ENCODE peak calls at places on chromosomes 3 and 15, in nine cellular contexts. Y, P, C, V, B, O, R, J and Q are unnamed samples.

GRCh38 chr3:45927881-45928280 is 15.4 kb upstream of the CXCR6 start:
- DNase-seq in O (no peak), C (no peak), J (no peak), B (no peak), R (no peak), P (no peak), V (no peak), Y (no peak), Q (no peak)

GRCh38 chr3:122533931-122534334 is 19.2 kb upstream of the KPNA1 start:
- DNase-seq in J (peak; percentile 17), V (no peak), C (no peak), Y (no peak), O (no peak), P (peak; percentile 58), B (no peak), R (no peak), Q (peak; percentile 68)

GRCh38 chr15:98530570-98530969 is 117.8 kb upstream of the IGF1R start:
- DNase-seq in R (no peak), Y (no peak), V (no peak), C (no peak), B (no peak), P (no peak), O (no peak), J (no peak), Q (no peak)

GRCh38 chr3:14352002-14352627 is 50.3 kb upstream of the SLC6A6 start:
- DNase-seq in Y (no peak), O (no peak), J (peak; percentile 99), P (peak; percentile 80), B (no peak), C (no peak), V (no peak), R (no peak), Q (peak; percentile 34)

GRCh38 chr15:92882697-92883642 is 17.2 kb upstream of the CHD2 start:
- DNase-seq in P (no peak), J (no peak), R (no peak), C (no peak), V (no peak), O (peak; percentile 88), Y (peak; percentile 39), B (peak; percentile 49), Q (no peak)

GRCh38 chr3:38138347-38139190 is at the start of gene MYD88:
- DNase-seq in R (peak; percentile 74), P (peak; percentile 63), V (peak; percentile 92), J (peak; percentile 83), O (peak; percentile 97), C (peak; percentile 74), Y (peak; percentile 67), B (peak; percentile 79), Q (no peak)

GRCh38 chr3:24042174-24042878 is 97.2 kb downstream of the NR1D2 start:
- DNase-seq in J (no peak), P (no peak), R (no peak), C (no peak), B (no peak), Y (no peak), O (no peak), V (no peak), Q (no peak)

GRCh38 chr3:31048143-31048542 is 153.7 kb upstream of the GADL1 start:
- DNase-seq in J (no peak), P (no peak), Y (no peak), C (no peak), O (no peak), B (no peak), R (no peak), V (no peak), Q (no peak)

GRCh38 chr15:86645861-86646393 is 566.3 kb downstream of the AGBL1 start:
- DNase-seq in J (no peak), O (no peak), Y (no peak), P (no peak), B (no peak), R (no peak), V (no peak), C (no peak), Q (no peak)

GRCh38 chr3:153144779-153145178 is 17.2 kb upstream of the RAP2B start:
- DNase-seq in O (no peak), R (peak; percentile 64), Y (no peak), B (no peak), C (no peak), V (no peak), P (no peak), J (no peak), Q (no peak)

GRCh38 chr3:19539488-19540395 is 391.4 kb downstream of the KCNH8 start:
- DNase-seq in B (no peak), J (no peak), O (no peak), R (no peak), V (no peak), P (no peak), Y (no peak), C (no peak), Q (no peak)

GRCh38 chr3:37453393-37454391 is 279.3 kb upstream of the LRRFIP2 start:
- DNase-seq in B (peak; percentile 39), Y (peak; percentile 66), O (peak; percentile 91), P (no peak), C (peak; percentile 58), V (peak; percentile 40), R (no peak), J (no peak), Q (no peak)

GRCh38 chr15:77019476-77020331 is 24.8 kb downstream of the PSTPIP1 start:
- DNase-seq in B (no peak), P (no peak), O (no peak), Y (peak; percentile 6), J (no peak), C (no peak), V (no peak), R (no peak), Q (no peak)

GRCh38 chr15:58457466-58457965 is 25.7 kb downstream of the LIPC start:
- DNase-seq in O (no peak), R (no peak), C (no peak), V (no peak), B (no peak), Y (no peak), P (no peak), J (no peak), Q (peak; percentile 20)

GRCh38 chr3:4976109-4976508 is 3.1 kb upstream of the BHLHE40 start:
- DNase-seq in B (peak; percentile 46), J (peak; percentile 81), R (peak; percentile 69), O (no peak), P (peak; percentile 94), C (no peak), V (peak; percentile 60), Y (peak; percentile 88), Q (no peak)

DNA sequence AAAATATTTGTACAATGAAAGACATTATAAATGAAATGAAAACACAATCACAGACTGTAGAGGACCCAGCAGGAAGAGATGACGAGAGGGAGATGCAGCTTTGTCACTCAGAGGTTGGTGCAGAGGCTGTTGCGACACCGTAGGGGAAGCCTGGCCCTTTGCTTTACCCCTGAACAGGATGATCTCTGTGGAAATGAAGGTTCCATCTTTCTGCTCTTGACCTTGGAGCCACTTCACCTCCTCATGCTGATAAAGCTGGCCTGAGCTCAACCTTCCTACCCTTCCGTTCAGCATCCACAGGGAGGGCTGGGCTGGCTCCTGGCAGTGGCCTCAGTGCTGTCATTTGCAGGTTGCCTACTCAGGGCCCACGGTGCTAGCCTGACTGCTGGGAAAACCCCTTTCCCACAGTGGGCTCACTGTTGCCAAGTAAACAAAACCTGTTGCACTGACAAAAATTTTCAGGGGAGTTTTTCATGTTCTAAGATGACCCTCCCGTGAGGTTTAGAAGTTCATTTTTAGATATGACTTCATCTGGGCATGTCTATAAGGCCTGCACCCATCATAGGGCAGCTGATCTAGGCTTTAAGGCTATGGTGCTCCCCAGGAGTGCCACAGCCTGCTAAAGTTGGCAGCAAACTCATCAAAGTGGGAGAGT is 3.0 kb upstream of the CD80 start:
- DNase-seq in J (no peak), Y (no peak), V (no peak), C (no peak), O (no peak), B (no peak), R (no peak), P (no peak), Q (no peak)
- TF ChIP-seq POLR2A in J (no peak), Y (no peak), V (no peak), C (no peak), O (no peak), B (no peak), R (no peak), P (no peak), Q (no peak)

GRCh38 chr3:106078635-106079034 is 209.8 kb upstream of the CBLB start:
- DNase-seq in Y (no peak), R (no peak), O (no peak), J (no peak), B (no peak), P (no peak), C (no peak), V (no peak), Q (no peak)
- TF ChIP-seq POLR2A in Y (no peak), R (no peak), O (no peak), J (no peak), B (no peak), P (no peak), C (no peak), V (no peak), Q (no peak)

GRCh38 chr15:82934100-82934880 is 18.2 kb downstream of the HOMER2 start:
- DNase-seq in P (no peak), V (no peak), B (no peak), C (no peak), O (no peak), J (no peak), Y (no peak), R (no peak), Q (no peak)
- TF ChIP-seq POLR2A in P (no peak), V (no peak), B (no peak), C (no peak), O (no peak), J (no peak), Y (no peak), R (no peak), Q (no peak)

GRCh38 chr15:68274184-68274848 is 3.2 kb upstream of the FEM1B start:
- DNase-seq in R (no peak), C (no peak), P (no peak), B (no peak), O (no peak), J (no peak), V (no peak), Y (no peak), Q (no peak)

GRCh38 chr15:68268405-68268804 is 9.1 kb upstream of the FEM1B start:
- DNase-seq in P (no peak), O (no peak), C (no peak), V (no peak), R (no peak), J (no peak), Y (no peak), B (no peak), Q (no peak)

GRCh38 chr15:68275165-68275746 is 2.3 kb upstream of the FEM1B start:
- DNase-seq in R (no peak), Y (peak; percentile 79), O (no peak), B (no peak), P (peak; percentile 68), C (no peak), J (no peak), V (no peak), Q (no peak)

GRCh38 chr15:68272797-68273271 is 4.7 kb upstream of the FEM1B start:
- DNase-seq in B (no peak), C (no peak), J (no peak), O (no peak), Y (peak; percentile 56), R (peak; percentile 41), P (peak; percentile 70), V (no peak), Q (peak; percentile 12)

GRCh38 chr15:68271854-68272471 is 5.6 kb upstream of the FEM1B start:
- DNase-seq in R (no peak), B (peak; percentile 45), C (peak; percentile 82), Y (peak; percentile 71), P (peak; percentile 86), V (no peak), O (peak; percentile 91), J (no peak), Q (peak; percentile 55)
- TF ChIP-seq POLR2A in R (no peak), B (peak; percentile 9), C (no peak), Y (peak; percentile 64), P (peak; percentile 16), V (no peak), O (no peak), J (no peak), Q (peak; percentile 7)

GRCh38 chr3:117398166-117398954 is 688.8 kb downstream of the TUSC7 start:
- DNase-seq in O (no peak), R (no peak), J (no peak), V (no peak), B (no peak), C (no peak), P (no peak), Y (no peak), Q (no peak)
- TF ChIP-seq POLR2A in O (no peak), R (no peak), J (no peak), V (no peak), B (no peak), C (no peak), P (no peak), Y (no peak), Q (no peak)